ENCODE peak calls at places on chromosomes 6 and 20, in six cellular contexts. G, Q, E, K, F and S are unnamed samples.

GRCh38 chr20:64049887-64050260 is 435 bp upstream of the SOX18 start:
- DNase-seq in K (no peak), Q (no peak), E (no peak), F (no peak), G (no peak), S (no peak)

GRCh38 chr6:20455175-20456075 is 53.7 kb downstream of the E2F3 start:
- DNase-seq in E (no peak), Q (peak; percentile 51), K (no peak), G (peak; percentile 30), F (peak; percentile 10), S (peak; percentile 53)

GRCh38 chr6:34049395-34050342 is 96.2 kb downstream of the GRM4 start:
- DNase-seq in Q (no peak), F (no peak), E (no peak), G (no peak), K (no peak), S (no peak)

GRCh38 chr6:87543836-87544735 is 45.7 kb downstream of the RARS2 start:
- DNase-seq in E (no peak), Q (no peak), F (no peak), G (no peak), K (no peak), S (no peak)

GRCh38 chr6:3356056-3356823 is 97.5 kb downstream of the PSMG4 start:
- DNase-seq in F (no peak), G (peak; percentile 94), K (peak; percentile 87), E (peak; percentile 33), Q (peak; percentile 71), S (peak; percentile 82)

GRCh38 chr20:37475258-37475657 is 45.8 kb upstream of the NNAT start:
- DNase-seq in F (no peak), Q (no peak), G (no peak), E (no peak), K (no peak), S (no peak)

GRCh38 chr6:6397842-6398241 is 77.4 kb upstream of the F13A1 start:
- DNase-seq in E (no peak), Q (no peak), F (no peak), K (no peak), G (no peak), S (no peak)

GRCh38 chr6:64230530-64230929 is 594.9 kb downstream of the PHF3 start:
- DNase-seq in Q (no peak), G (peak; percentile 36), E (no peak), K (no peak), F (no peak), S (no peak)

GRCh38 chr20:46520976-46521579 is 7.7 kb upstream of the ZNF334 start:
- DNase-seq in E (peak; percentile 16), F (peak; percentile 19), Q (peak; percentile 67), K (peak; percentile 35), G (peak; percentile 85), S (peak; percentile 58)

GRCh38 chr20:4045082-4045481 is 29.7 kb upstream of the RNF24 start:
- DNase-seq in G (no peak), E (no peak), F (no peak), K (no peak), Q (no peak), S (no peak)

GRCh38 chr6:38604700-38605099 is 35.0 kb downstream of the BTBD9 start:
- DNase-seq in G (no peak), F (no peak), E (no peak), Q (peak; percentile 8), K (no peak), S (no peak)

GRCh38 chr20:34237942-34238341 is 3.3 kb upstream of the ASIP start:
- DNase-seq in E (no peak), F (no peak), K (no peak), G (no peak), Q (no peak), S (no peak)

GRCh38 chr6:106510090-106510970 is 119.0 kb downstream of the RTN4IP1 start:
- DNase-seq in G (no peak), E (peak; percentile 47), F (no peak), K (peak; percentile 36), Q (peak; percentile 70), S (peak; percentile 33)

GRCh38 chr6:43115365-43115764 is 39.3 kb downstream of the PTK7 start:
- DNase-seq in F (no peak), G (no peak), K (no peak), E (no peak), Q (no peak), S (no peak)

GRCh38 chr6:154480144-154480639 is 30.3 kb downstream of the CNKSR3 start:
- DNase-seq in E (no peak), Q (no peak), K (no peak), F (no peak), G (no peak), S (no peak)

GRCh38 chr6:133724726-133725125 is 164.2 kb upstream of the TCF21 start:
- DNase-seq in Q (peak; percentile 51), K (no peak), G (no peak), E (no peak), F (no peak), S (peak; percentile 47)

GRCh38 chr20:63160641-63161175 is 55.2 kb downstream of the YTHDF1 start:
- DNase-seq in E (no peak), Q (no peak), G (no peak), K (no peak), F (no peak), S (no peak)

GRCh38 chr6:34865107-34865506 is 22.7 kb downstream of the TAF11 start:
- DNase-seq in Q (no peak), K (no peak), E (no peak), F (no peak), G (no peak), S (peak; percentile 16)

GRCh38 chr20:35007413-35007812 is 51.7 kb downstream of the MYH7B start:
- DNase-seq in Q (no peak), E (no peak), F (no peak), G (no peak), K (no peak), S (no peak)

GRCh38 chr6:109062756-109063352 is 31.8 kb downstream of the SESN1 start:
- DNase-seq in Q (no peak), K (no peak), F (no peak), E (no peak), G (no peak), S (no peak)

GRCh38 chr20:1371830-1372539 is 20.9 kb downstream of the FKBP1A start:
- DNase-seq in E (no peak), G (no peak), F (no peak), Q (no peak), K (no peak), S (no peak)

GRCh38 chr6:167758309-167759023 is 68.2 kb upstream of the AFDN start:
- DNase-seq in F (no peak), E (no peak), G (no peak), Q (no peak), K (no peak), S (no peak)

GRCh38 chr20:36815454-36816091 is 42.0 kb upstream of the DSN1 start:
- DNase-seq in K (no peak), G (no peak), Q (no peak), F (no peak), E (no peak), S (no peak)

GRCh38 chr6:71473908-71474307 is 185.3 kb downstream of the OGFRL1 start:
- DNase-seq in K (peak; percentile 33), F (no peak), E (no peak), Q (peak; percentile 100), G (peak; percentile 82), S (peak; percentile 90)

GRCh38 chr6:80280258-80281010 is 174.0 kb downstream of the BCKDHB start:
- DNase-seq in K (no peak), Q (peak; percentile 40), G (no peak), F (no peak), E (no peak), S (no peak)

GRCh38 chr6:18963439-18963838 is 576.3 kb downstream of the RNF144B start:
- DNase-seq in K (no peak), E (no peak), G (no peak), Q (no peak), F (no peak), S (no peak)

GRCh38 chr6:125163811-125164210 is 10.2 kb downstream of the TPD52L1 start:
- DNase-seq in G (no peak), E (no peak), F (no peak), K (no peak), Q (no peak), S (peak; percentile 28)

GRCh38 chr6:42616716-42617115 is 52.9 kb downstream of the UBR2 start:
- DNase-seq in K (no peak), F (no peak), Q (peak; percentile 65), E (no peak), G (no peak), S (peak; percentile 49)

GRCh38 chr20:22720206-22720605 is 135.8 kb upstream of the FOXA2 start:
- DNase-seq in K (no peak), E (no peak), F (no peak), G (no peak), Q (no peak), S (no peak)

GRCh38 chr20:33917813-33918525 is 75.7 kb upstream of the RALY start:
- DNase-seq in G (no peak), Q (no peak), F (no peak), K (no peak), E (no peak), S (peak; percentile 67)